ENCODE peak calls at places on chromosome 19, in eight cellular contexts. G is endodermal cell, Y is WTC11, I is lung, W is osteocyte, U is pancreas, B is Caco-2, R is nephron progenitor cell. C is an unnamed sample.

GRCh38 chr19:11446652-11447301 is 11.3 kb downstream of the PRKCSH start:
- DNase-seq in G (peak), B (peak), Y (peak), W (no peak), R (peak), U (peak), I (peak), C (peak)

GRCh38 chr19:38522915-38523314 is 89.4 kb downstream of the RYR1 start:
- DNase-seq in U (no peak), W (no peak), Y (no peak), I (no peak), R (no peak), G (no peak), B (no peak), C (no peak)

GRCh38 chr19:54792814-54793213 is 10.6 kb upstream of the KIR2DL4 start:
- DNase-seq in W (no peak), G (no peak), Y (no peak), I (no peak), U (no peak), R (no peak), B (no peak), C (no peak)

GRCh38 chr19:35897706-35898451 is 2.5 kb downstream of the NFKBID start:
- DNase-seq in G (no peak), W (no peak), U (no peak), Y (no peak), I (no peak), B (no peak), R (no peak), C (no peak)

GRCh38 chr19:42498387-42498786 is 29.9 kb downstream of the CEACAM1 start:
- DNase-seq in R (no peak), B (no peak), G (no peak), W (no peak), U (no peak), Y (no peak), I (no peak), C (no peak)

GRCh38 chr19:2253106-2254051 is 2.8 kb downstream of the JSRP1 start:
- DNase-seq in I (no peak), G (peak), U (no peak), Y (peak), B (no peak), R (peak), W (no peak), C (no peak)

GRCh38 chr19:4083677-4084546 is 17.2 kb upstream of the ZBTB7A start:
- DNase-seq in W (no peak), G (no peak), Y (no peak), U (no peak), B (peak), R (no peak), I (no peak), C (no peak)

GRCh38 chr19:43300206-43300605 is 30.9 kb upstream of the PSG9 start:
- DNase-seq in U (no peak), Y (no peak), R (no peak), G (no peak), I (no peak), B (no peak), W (no peak), C (no peak)

GRCh38 chr19:30228726-30229523 is 143.3 kb upstream of the ZNF536 start:
- DNase-seq in R (peak), Y (no peak), B (no peak), W (no peak), I (no peak), U (no peak), G (peak), C (no peak)

GRCh38 chr19:40872209-40872608 is 9.8 kb downstream of the CYP2A7 start:
- DNase-seq in G (no peak), U (no peak), R (no peak), Y (no peak), W (no peak), I (no peak), B (no peak), C (no peak)

GRCh38 chr19:1518471-1518870 is 5.4 kb upstream of the PLK5 start:
- DNase-seq in Y (no peak), G (no peak), I (no peak), W (no peak), B (no peak), U (no peak), R (no peak), C (no peak)

GRCh38 chr19:43581467-43581866 is 5.9 kb downstream of the PINLYP start:
- DNase-seq in W (no peak), B (no peak), R (no peak), I (no peak), U (no peak), Y (no peak), G (no peak), C (no peak)

GRCh38 chr19:5128932-5129389 is 160.0 kb downstream of the KDM4B start:
- DNase-seq in Y (no peak), G (peak), I (no peak), R (peak), U (peak), B (no peak), W (no peak), C (no peak)

GRCh38 chr19:51341066-51341465 is 873 bp downstream of the VSIG10L start:
- DNase-seq in B (no peak), G (peak), R (no peak), Y (no peak), U (peak), W (no peak), I (no peak), C (no peak)

GRCh38 chr19:3866798-3867638 is 1.8 kb downstream of the ZFR2 start:
- DNase-seq in W (no peak), R (no peak), G (no peak), I (no peak), U (no peak), Y (no peak), B (no peak), C (no peak)

GRCh38 chr19:20167020-20167644 is at the start of gene ZNF486:
- DNase-seq in R (peak), B (peak), I (peak), U (peak), W (peak), Y (peak), G (peak), C (peak)

GRCh38 chr19:43519436-43520088 is 7.4 kb downstream of the ETHE1 start:
- DNase-seq in W (peak), Y (peak), R (peak), U (peak), I (peak), B (peak), G (peak), C (peak)

GRCh38 chr19:41935781-41936415 is 7.6 kb upstream of the ERFL start:
- DNase-seq in U (no peak), G (no peak), I (no peak), W (no peak), R (no peak), Y (no peak), B (no peak), C (no peak)

GRCh38 chr19:3983936-3984583 is 1.2 kb downstream of the EEF2 start:
- DNase-seq in B (no peak), Y (no peak), U (peak), W (no peak), R (peak), I (no peak), G (peak), C (no peak)

GRCh38 chr19:17837972-17838371 is 9.8 kb downstream of the JAK3 start:
- DNase-seq in W (no peak), I (no peak), R (no peak), G (no peak), U (no peak), B (no peak), Y (no peak), C (no peak)

GRCh38 chr19:35222373-35223005 is 6.0 kb downstream of the FAM187B start:
- DNase-seq in U (no peak), Y (no peak), B (no peak), R (no peak), I (no peak), W (no peak), G (no peak), C (no peak)

GRCh38 chr19:5046339-5047039 is 77.6 kb downstream of the KDM4B start:
- DNase-seq in W (no peak), Y (no peak), R (no peak), G (no peak), U (peak), I (peak), B (peak), C (no peak)

GRCh38 chr19:58227964-58228583 is 640 bp upstream of the ZNF544 start:
- DNase-seq in G (peak), W (no peak), U (no peak), R (no peak), B (peak), Y (no peak), I (no peak), C (no peak)

GRCh38 chr19:41403181-41403970 is 5.8 kb downstream of the BCKDHA start:
- DNase-seq in W (no peak), G (no peak), I (no peak), U (no peak), B (no peak), Y (no peak), R (no peak), C (no peak)

GRCh38 chr19:48461982-48462655 is 6.7 kb downstream of the KCNJ14 start:
- DNase-seq in G (peak), I (no peak), B (peak), W (no peak), R (no peak), U (peak), Y (peak), C (no peak)
- TF ChIP-seq CTCF in G (no peak), I (no peak), B (no peak), W (no peak), R (no peak), U (no peak), Y (no peak), C (no peak)

GRCh38 chr19:24159707-24160106 is 72.7 kb downstream of the ZNF254 start:
- DNase-seq in R (no peak), B (peak), Y (no peak), G (peak), W (no peak), I (no peak), U (no peak), C (no peak)
- TF ChIP-seq CTCF in R (no peak), B (peak), Y (no peak), G (peak), W (peak), I (no peak), U (no peak), C (peak)

DNA sequence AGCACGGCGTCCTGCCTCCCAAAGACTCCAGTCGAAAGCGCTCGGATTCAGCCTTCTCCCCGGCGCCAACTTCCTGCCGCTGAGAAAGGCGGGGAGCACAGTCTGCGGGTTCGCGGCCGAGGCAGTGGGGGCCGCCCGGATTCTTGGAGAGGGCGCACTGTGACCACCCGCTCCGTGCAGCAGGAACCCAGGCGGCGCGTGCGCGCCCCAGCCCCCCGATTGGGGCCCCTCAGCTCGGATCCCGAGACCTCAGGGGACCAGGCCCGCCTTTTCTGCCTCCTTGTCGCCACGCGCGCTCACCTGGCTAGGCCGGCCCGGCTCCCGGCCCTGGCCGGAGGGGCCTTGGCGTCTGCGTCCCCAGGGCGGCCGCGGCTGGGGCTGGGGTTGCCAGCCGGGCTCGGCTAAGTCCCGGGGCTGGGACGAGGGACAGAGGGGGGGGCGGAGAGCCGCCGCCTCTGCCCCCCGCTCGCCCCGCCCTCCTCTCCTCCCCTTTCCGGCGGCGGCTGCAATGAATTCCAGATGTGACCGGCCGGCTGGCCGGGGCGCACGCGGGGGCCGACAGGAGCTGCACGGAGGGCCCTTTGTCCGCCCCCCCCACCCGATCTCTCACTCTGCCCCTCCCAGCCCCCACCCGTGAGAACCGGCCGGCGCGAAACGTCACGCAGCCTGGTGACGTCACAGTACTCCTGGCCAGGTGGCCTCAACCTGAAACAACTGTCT is at the start of gene S1PR2:
- DNase-seq in B (peak), R (peak), Y (peak), G (peak), W (peak), I (peak), U (peak), C (peak)
- TF ChIP-seq CTCF in B (no peak), R (no peak), Y (no peak), G (peak), W (no peak), I (no peak), U (no peak), C (no peak)

GRCh38 chr19:28977826-28978225 is 235.1 kb downstream of the UQCRFS1 start:
- DNase-seq in R (peak), W (no peak), G (peak), Y (peak), I (no peak), B (no peak), U (no peak), C (no peak)
- TF ChIP-seq CTCF in R (peak), W (peak), G (peak), Y (peak), I (no peak), B (no peak), U (no peak), C (no peak)